ENCODE peak calls at places on chromosomes 1 and 21, in five cellular contexts. Q, J, M, R and N are unnamed samples.

GRCh38 chr21:41121785-41122415 is 46.1 kb upstream of the BACE2 start:
- DNase-seq in Q (peak; percentile 51), J (no peak), M (peak; percentile 83), R (peak; percentile 79), N (peak; percentile 91)

GRCh38 chr1:153608742-153609584 is 4.0 kb downstream of the S100A16 start:
- DNase-seq in Q (peak; percentile 93), R (peak; percentile 70), M (peak; percentile 82), J (no peak), N (peak; percentile 68)

GRCh38 chr1:65330021-65330420 is 20.7 kb downstream of the DNAJC6 start:
- DNase-seq in R (no peak), Q (no peak), M (no peak), J (no peak), N (no peak)

GRCh38 chr1:203041351-203041932 is 15.2 kb downstream of the PPFIA4 start:
- DNase-seq in M (no peak), Q (no peak), R (no peak), J (no peak), N (no peak)

GRCh38 chr1:201933840-201934430 is 12.4 kb downstream of the LMOD1 start:
- DNase-seq in R (no peak), J (no peak), Q (no peak), M (no peak), N (no peak)

GRCh38 chr21:43306911-43307676 is 119.8 kb downstream of the SIK1 start:
- DNase-seq in R (peak; percentile 38), J (no peak), M (no peak), Q (peak; percentile 57), N (peak; percentile 53)

GRCh38 chr1:168362991-168363390 is 82.3 kb downstream of the TBX19 start:
- DNase-seq in M (no peak), R (no peak), J (peak; percentile 25), Q (no peak), N (no peak)

GRCh38 chr1:89881415-89882058 is 60.7 kb downstream of the LRRC8D start:
- DNase-seq in J (no peak), R (no peak), M (no peak), Q (no peak), N (no peak)

GRCh38 chr1:237470712-237471310 is 419.9 kb downstream of the ZP4 start:
- DNase-seq in R (peak; percentile 59), Q (no peak), M (no peak), J (no peak), N (peak; percentile 90)

GRCh38 chr1:12592496-12592895 is 25.5 kb downstream of the DHRS3 start:
- DNase-seq in Q (no peak), R (no peak), J (no peak), M (no peak), N (no peak)

GRCh38 chr1:94866178-94866822 is 46.1 kb downstream of the SLC44A3 start:
- DNase-seq in M (no peak), Q (peak; percentile 88), J (no peak), R (no peak), N (no peak)

GRCh38 chr1:92990828-92991227 is 29.6 kb upstream of the DIPK1A start:
- DNase-seq in R (no peak), M (no peak), Q (no peak), J (no peak), N (no peak)

GRCh38 chr1:15617874-15618684 is 821 bp downstream of the DDI2 start:
- DNase-seq in Q (no peak), J (no peak), R (peak; percentile 32), M (no peak), N (no peak)

GRCh38 chr1:242524571-242525359 is at the start of gene PLD5:
- DNase-seq in R (no peak), Q (no peak), J (no peak), M (no peak), N (peak; percentile 9)

GRCh38 chr1:233759665-233760064 is 144.8 kb upstream of the SLC35F3 start:
- DNase-seq in M (no peak), J (no peak), Q (no peak), R (no peak), N (no peak)

GRCh38 chr1:20867847-20868246 is 80.7 kb upstream of the HP1BP3 start:
- DNase-seq in M (no peak), J (no peak), Q (no peak), R (no peak), N (no peak)

GRCh38 chr1:117930484-117930883 is 945 bp downstream of the WDR3 start:
- DNase-seq in R (no peak), J (no peak), Q (no peak), M (no peak), N (no peak)

GRCh38 chr1:23727362-23727811 is 15.9 kb upstream of the ELOA start:
- DNase-seq in J (no peak), Q (no peak), R (peak; percentile 68), M (peak; percentile 84), N (peak; percentile 82)

GRCh38 chr1:33612877-33613487 is 140.5 kb downstream of the ZSCAN20 start:
- DNase-seq in R (peak; percentile 62), J (no peak), Q (peak; percentile 36), M (peak; percentile 51), N (peak; percentile 77)

GRCh38 chr1:8031176-8031785 is 5.2 kb upstream of the ERRFI1 start:
- DNase-seq in J (no peak), Q (no peak), M (no peak), R (no peak), N (peak; percentile 45)

DNA sequence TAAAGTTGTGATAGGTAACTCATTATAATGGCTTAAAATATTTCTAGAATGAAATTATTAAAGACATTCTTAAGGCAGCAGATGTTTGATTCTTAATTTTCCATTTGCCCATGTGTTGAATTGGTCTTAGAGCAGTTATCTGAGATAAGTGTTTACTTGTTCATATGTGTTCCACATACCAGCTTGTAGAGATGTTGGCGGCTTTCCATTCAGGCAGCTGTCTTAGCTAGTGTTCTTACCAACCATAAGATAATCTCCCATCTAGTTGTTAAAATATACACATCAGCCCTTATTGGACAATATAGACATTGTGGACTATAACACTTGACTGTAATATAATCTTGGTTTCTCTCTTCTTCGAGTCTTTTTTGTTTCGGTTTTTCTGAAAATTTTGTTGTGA is 1372.8 kb upstream of the ADGRL2 start:
- DNase-seq in R (no peak), J (no peak), M (no peak), Q (no peak), N (peak; percentile 28)
- H3K27ac ChIP-seq in R (no peak overlapping the region), J (no peak overlapping the region), M (no peak overlapping the region), Q (no peak overlapping the region), N (no peak overlapping the region)

DNA sequence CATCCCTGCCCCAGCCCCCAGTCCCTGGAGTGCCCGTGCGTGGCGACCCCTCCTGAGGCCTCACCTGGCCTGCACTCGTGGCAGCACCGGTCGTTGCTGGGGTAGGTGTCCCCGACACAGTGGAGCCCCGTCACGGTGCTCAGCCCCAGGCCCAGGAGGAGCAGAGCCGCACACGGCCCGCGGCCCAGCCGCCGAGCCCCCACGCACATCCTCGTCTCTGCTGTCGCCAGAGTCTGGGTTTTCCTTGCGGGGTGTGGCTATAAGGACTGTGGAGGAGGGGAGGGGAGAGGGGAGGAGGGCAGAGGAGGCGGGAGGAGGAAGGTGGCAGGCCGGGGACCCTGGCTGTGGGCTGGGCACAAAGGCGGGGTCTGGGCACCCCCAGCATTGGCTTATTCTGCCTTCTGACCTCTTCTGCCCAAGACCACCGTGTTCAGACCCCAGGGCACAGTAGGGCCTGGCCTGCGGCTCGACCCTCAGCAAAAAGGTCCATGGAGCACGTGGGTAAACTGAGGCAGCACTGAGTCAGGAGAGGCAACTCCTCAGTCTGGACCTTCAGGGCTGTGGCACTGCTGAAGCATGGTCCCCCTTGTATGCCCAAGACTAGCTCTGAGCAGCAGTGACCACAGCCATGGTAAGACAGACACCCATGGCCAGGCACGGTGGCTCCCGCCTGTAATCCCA is at the start of gene TNFRSF4:
- DNase-seq in M (no peak), J (peak; percentile 38), R (peak; percentile 12), Q (no peak), N (no peak)
- H3K4me1 ChIP-seq in M (peaks cover 28% of the 10 kb centered on the region), J (peaks cover 74% of the 10 kb centered on the region), R (peaks cover 66% of the 10 kb centered on the region), Q (peaks cover 3% of the 10 kb centered on the region), N (no peaks in the 10 kb centered on the region)

GRCh38 chr1:30303387-30303786 is 420.0 kb downstream of the MATN1 start:
- DNase-seq in Q (no peak), J (no peak), R (no peak), M (no peak), N (no peak)
- H3K27ac ChIP-seq in Q (no peak overlapping the region), J (no peak overlapping the region), R (no peak overlapping the region), M (no peak overlapping the region), N (no peak overlapping the region)

GRCh38 chr1:14602131-14602530 is 3.6 kb downstream of the KAZN start:
- DNase-seq in R (peak; percentile 25), Q (peak; percentile 26), J (no peak), M (peak; percentile 39), N (peak; percentile 59)
- H3K4me1 ChIP-seq in R (peaks cover 18% of the 10 kb centered on the region), Q (peaks cover 5% of the 10 kb centered on the region), J (no peaks in the 10 kb centered on the region), M (peaks cover 13% of the 10 kb centered on the region), N (peaks cover 30% of the 10 kb centered on the region)